ENCODE peak calls at places on chromosomes 6 and 20, in ten cellular contexts. N, Y, X, M, G, B, L, S, O and F are unnamed samples.

GRCh38 chr6:116398366-116399005 is 27.7 kb downstream of the DSE start:
- DNase-seq in N (no peak), Y (peak; percentile 71), X (peak; percentile 60), M (no peak), G (no peak), B (peak; percentile 58), L (no peak), S (no peak), O (no peak), F (no peak)

GRCh38 chr20:52193133-52193532 is 1.6 kb upstream of the ZFP64 start:
- DNase-seq in N (no peak), Y (no peak), X (no peak), M (no peak), G (no peak), B (no peak), L (no peak), S (no peak), O (no peak), F (no peak)

GRCh38 chr6:164045082-164045481 is 630.6 kb downstream of the QKI start:
- DNase-seq in N (no peak), Y (no peak), X (no peak), M (no peak), G (peak; percentile 8), B (no peak), L (no peak), S (no peak), O (no peak), F (no peak)

GRCh38 chr6:105432797-105433196 is 29.9 kb upstream of the PREP start:
- DNase-seq in N (no peak), Y (peak; percentile 94), X (peak; percentile 95), M (no peak), G (no peak), B (peak; percentile 76), L (no peak), S (no peak), O (no peak), F (no peak)

GRCh38 chr6:139981066-139981624 is 606.7 kb upstream of the CITED2 start:
- DNase-seq in N (no peak), Y (no peak), X (peak; percentile 46), M (no peak), G (no peak), B (no peak), L (no peak), S (no peak), O (no peak), F (no peak)

GRCh38 chr6:25660512-25660911 is 8.5 kb downstream of the SCGN start:
- DNase-seq in N (no peak), Y (peak; percentile 39), X (peak; percentile 70), M (peak; percentile 13), G (no peak), B (peak; percentile 93), L (no peak), S (no peak), O (no peak), F (no peak)

GRCh38 chr20:1810926-1811620 is 84.1 kb upstream of the SIRPA start:
- DNase-seq in N (no peak), Y (peak; percentile 70), X (peak; percentile 61), M (no peak), G (no peak), B (peak; percentile 48), L (peak; percentile 19), S (no peak), O (no peak), F (no peak)

GRCh38 chr6:30326446-30327231 is at the start of gene TRIM39:
- DNase-seq in N (peak; percentile 36), Y (peak; percentile 78), X (peak; percentile 87), M (peak; percentile 80), G (peak; percentile 84), B (peak; percentile 74), L (peak; percentile 89), S (peak; percentile 82), O (peak; percentile 98), F (peak; percentile 34)

GRCh38 chr6:139597781-139598368 is 223.4 kb upstream of the CITED2 start:
- DNase-seq in N (no peak), Y (peak; percentile 99), X (peak; percentile 97), M (no peak), G (no peak), B (peak; percentile 98), L (peak; percentile 51), S (no peak), O (no peak), F (no peak)

GRCh38 chr20:31894980-31895675 is 24.7 kb downstream of the TTLL9 start:
- DNase-seq in N (no peak), Y (peak; percentile 73), X (peak; percentile 32), M (no peak), G (no peak), B (peak; percentile 88), L (peak; percentile 29), S (no peak), O (no peak), F (no peak)

GRCh38 chr20:11607047-11607446 is 310.6 kb upstream of the BTBD3 start:
- DNase-seq in N (no peak), Y (no peak), X (no peak), M (no peak), G (no peak), B (no peak), L (no peak), S (no peak), O (no peak), F (no peak)

GRCh38 chr6:33259032-33259431 is 12.6 kb downstream of the VPS52 start:
- DNase-seq in N (no peak), Y (no peak), X (no peak), M (no peak), G (no peak), B (no peak), L (no peak), S (no peak), O (no peak), F (no peak)

GRCh38 chr20:60851826-60852704 is 400.0 kb upstream of the CDH4 start:
- DNase-seq in N (no peak), Y (no peak), X (no peak), M (no peak), G (peak; percentile 60), B (peak; percentile 6), L (no peak), S (no peak), O (no peak), F (no peak)

GRCh38 chr6:154865291-154865690 is 129.8 kb upstream of the TIAM2 start:
- DNase-seq in N (peak; percentile 44), Y (no peak), X (peak; percentile 18), M (no peak), G (no peak), B (peak; percentile 25), L (no peak), S (no peak), O (no peak), F (no peak)

GRCh38 chr6:15280023-15280422 is 34.2 kb downstream of the JARID2 start:
- DNase-seq in N (no peak), Y (peak; percentile 67), X (no peak), M (no peak), G (no peak), B (peak; percentile 68), L (no peak), S (no peak), O (no peak), F (no peak)

GRCh38 chr6:138206862-138207261 is 11.4 kb downstream of the PBOV1 start:
- DNase-seq in N (no peak), Y (no peak), X (no peak), M (no peak), G (no peak), B (no peak), L (no peak), S (no peak), O (no peak), F (no peak)

GRCh38 chr6:42007753-42008528 is 42.4 kb upstream of the TAF8 start:
- DNase-seq in N (no peak), Y (no peak), X (no peak), M (no peak), G (no peak), B (no peak), L (no peak), S (peak; percentile 39), O (no peak), F (no peak)

GRCh38 chr6:25177629-25178028 is 101.5 kb upstream of the CARMIL1 start:
- DNase-seq in N (no peak), Y (no peak), X (no peak), M (no peak), G (no peak), B (no peak), L (no peak), S (no peak), O (no peak), F (no peak)

GRCh38 chr6:158776737-158777136 is 42.4 kb downstream of the EZR start:
- DNase-seq in N (no peak), Y (no peak), X (no peak), M (no peak), G (no peak), B (no peak), L (no peak), S (no peak), O (no peak), F (no peak)

GRCh38 chr20:13430346-13431002 is 208.3 kb downstream of the TASP1 start:
- DNase-seq in N (no peak), Y (no peak), X (no peak), M (peak; percentile 43), G (no peak), B (peak; percentile 23), L (no peak), S (no peak), O (peak; percentile 10), F (no peak)

GRCh38 chr6:113306552-113307145 is 550.5 kb upstream of the MARCKS start:
- DNase-seq in N (no peak), Y (no peak), X (peak; percentile 21), M (peak; percentile 14), G (peak; percentile 59), B (peak; percentile 43), L (peak; percentile 60), S (no peak), O (peak; percentile 41), F (no peak)

GRCh38 chr6:10481101-10481500 is 40.0 kb upstream of the GCNT2 start:
- DNase-seq in N (no peak), Y (no peak), X (peak; percentile 53), M (no peak), G (no peak), B (no peak), L (no peak), S (no peak), O (no peak), F (no peak)

GRCh38 chr6:146819596-146820320 is 221.0 kb downstream of the ADGB start:
- DNase-seq in N (no peak), Y (no peak), X (no peak), M (no peak), G (no peak), B (peak; percentile 43), L (no peak), S (no peak), O (no peak), F (no peak)